ENCODE peak calls at places on chromosomes 1 and 21, in eight cellular contexts. D is right atrium auricular region; Z is cardiac muscle cell; X is naive thymus-derived CD4-positive, alpha-beta T cell; R is tibial artery; O is effector memory CD4-positive, alpha-beta T cell; T is breast epithelium; N is A549. I is an unnamed sample.
A peak's percentile ranks its signal among the peaks of the same experiment; 100 is the strongest.

GRCh38 chr1:231518485-231519035 is 9.9 kb upstream of the TSNAX start:
- DNase-seq in R (no peak), T (no peak), D (no peak), Z (no peak), N (no peak), O (no peak), X (no peak), I (no peak)

GRCh38 chr1:232634086-232634485 is 4.2 kb upstream of the SIPA1L2 start:
- DNase-seq in D (no peak), T (no peak), Z (no peak), N (peak; percentile 9), R (peak; percentile 76), X (no peak), O (no peak), I (no peak)

GRCh38 chr1:156098782-156099181 is 15.7 kb upstream of the LMNA start:
- DNase-seq in R (no peak), T (no peak), D (no peak), N (no peak), Z (no peak), O (no peak), X (no peak), I (no peak)

GRCh38 chr1:59139396-59139795 is 157.5 kb upstream of the FGGY start:
- DNase-seq in T (no peak), O (no peak), Z (no peak), D (no peak), N (peak; percentile 60), X (no peak), R (no peak), I (no peak)

GRCh38 chr1:53557830-53558784 is 98.9 kb downstream of the DMRTB1 start:
- DNase-seq in D (no peak), O (no peak), N (no peak), T (peak; percentile 24), R (peak; percentile 31), X (no peak), Z (no peak), I (no peak)

GRCh38 chr1:246492611-246493245 is 14.4 kb downstream of the SMYD3 start:
- DNase-seq in D (no peak), R (no peak), T (no peak), N (peak; percentile 68), O (no peak), X (no peak), Z (peak; percentile 87), I (no peak)

GRCh38 chr1:182186757-182187146 is 125.2 kb upstream of the ZNF648 start:
- DNase-seq in Z (no peak), N (no peak), R (no peak), X (no peak), T (no peak), O (no peak), D (no peak), I (no peak)

GRCh38 chr1:4172659-4173599 is 272.9 kb upstream of the C1orf174 start:
- DNase-seq in N (peak; percentile 32), Z (no peak), R (peak; percentile 35), X (no peak), O (no peak), D (peak; percentile 32), T (no peak), I (no peak)

GRCh38 chr21:34967509-34968289 is 81.4 kb downstream of the RUNX1 start:
- DNase-seq in Z (no peak), R (no peak), N (no peak), D (no peak), O (no peak), T (no peak), X (no peak), I (peak; percentile 31)

GRCh38 chr1:208178091-208178529 is 66.1 kb downstream of the PLXNA2 start:
- DNase-seq in D (no peak), N (no peak), X (no peak), T (no peak), R (peak; percentile 76), O (no peak), Z (no peak), I (no peak)

GRCh38 chr1:208175508-208175895 is 68.7 kb downstream of the PLXNA2 start:
- DNase-seq in Z (no peak), T (no peak), D (no peak), X (no peak), O (no peak), R (no peak), N (no peak), I (no peak)

GRCh38 chr1:208179303-208179702 is 64.9 kb downstream of the PLXNA2 start:
- DNase-seq in T (no peak), Z (no peak), X (no peak), R (no peak), D (no peak), O (no peak), N (peak; percentile 40), I (no peak)

GRCh38 chr1:208176654-208177053 is 67.5 kb downstream of the PLXNA2 start:
- DNase-seq in O (no peak), N (no peak), X (no peak), R (no peak), D (no peak), T (no peak), Z (no peak), I (no peak)

DNA sequence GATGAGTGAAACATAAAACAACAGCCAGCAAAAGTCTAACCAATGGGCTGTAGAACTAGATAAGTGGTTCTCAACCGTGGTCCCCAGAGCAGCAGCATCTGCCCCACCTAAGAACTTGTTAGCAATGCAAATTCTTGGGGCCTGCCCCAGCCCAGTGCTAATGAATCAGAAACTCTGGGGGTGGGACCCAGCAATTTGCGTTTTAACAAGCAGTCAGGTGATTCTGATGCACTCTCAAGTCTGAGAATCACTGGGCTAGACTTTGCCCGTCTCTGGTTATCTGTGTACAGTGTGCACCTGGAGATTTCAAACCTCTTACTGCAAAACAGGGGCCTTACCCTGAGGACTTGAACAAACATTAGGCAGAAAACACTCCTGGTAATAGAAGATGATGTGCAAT is 66.5 kb downstream of the PLXNA2 start:
- DNase-seq in T (no peak), X (no peak), Z (no peak), D (no peak), R (no peak), N (no peak), O (no peak), I (no peak)
- H3K4me1 ChIP-seq in T (peaks cover 5% of the 10 kb centered on the region), X (no peaks in the 10 kb centered on the region), Z (peaks cover 45% of the 10 kb centered on the region), D (no peaks in the 10 kb centered on the region), R (peaks cover 20% of the 10 kb centered on the region), N (peaks cover 68% of the 10 kb centered on the region), O (no peaks in the 10 kb centered on the region), I (no peaks in the 10 kb centered on the region)

GRCh38 chr1:118958937-118959631 is 29.1 kb downstream of the TBX15 start:
- DNase-seq in X (no peak), Z (no peak), R (no peak), D (no peak), T (no peak), O (no peak), N (peak; percentile 4), I (no peak)
- H3K27ac ChIP-seq in X (no peak overlapping the region), Z (no peak overlapping the region), R (no peak overlapping the region), D (no peak overlapping the region), T (no peak overlapping the region), O (no peak overlapping the region), N (peak overlapping the region; percentile 83), I (no peak overlapping the region)

DNA sequence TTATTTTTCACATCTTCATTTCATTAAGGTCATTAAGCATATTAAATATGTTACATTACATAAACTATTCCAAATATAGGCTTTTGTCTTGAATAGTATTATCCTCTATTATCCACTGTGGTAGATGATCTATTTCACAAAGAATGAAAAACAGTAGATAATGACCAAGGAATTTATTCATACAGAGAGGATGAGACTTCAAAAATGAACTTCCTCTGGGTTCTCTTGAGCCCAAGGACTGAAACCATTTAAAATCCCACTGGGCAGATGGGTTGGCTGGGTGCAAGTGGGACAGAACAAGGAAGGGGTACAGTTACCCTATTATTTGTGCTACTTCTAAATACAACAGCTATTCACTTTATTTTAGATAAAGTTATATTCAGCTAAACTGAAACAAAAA is 33.0 kb downstream of the PTPN14 start:
- DNase-seq in R (no peak), N (no peak), O (no peak), X (no peak), D (no peak), Z (no peak), T (no peak), I (no peak)
- H3K4me1 ChIP-seq in R (peaks cover 14% of the 10 kb centered on the region), N (peaks cover 50% of the 10 kb centered on the region), O (no peaks in the 10 kb centered on the region), X (no peaks in the 10 kb centered on the region), D (no peaks in the 10 kb centered on the region), Z (no peaks in the 10 kb centered on the region), T (no peaks in the 10 kb centered on the region), I (peaks cover 8% of the 10 kb centered on the region)

GRCh38 chr1:23171181-23171755 is 2.6 kb upstream of the LUZP1 start:
- DNase-seq in X (no peak), Z (no peak), D (no peak), T (no peak), O (no peak), R (no peak), N (no peak), I (no peak)
- H3K27ac ChIP-seq in X (no peak overlapping the region), Z (no peak overlapping the region), D (no peak overlapping the region), T (peak overlapping the region; percentile 23), O (no peak overlapping the region), R (no peak overlapping the region), N (peak overlapping the region; percentile 43), I (no peak overlapping the region)